ENCODE peak calls at places on chromosomes 1 and 21, in ten cellular contexts. One of them, this sample, is unnamed.

GRCh38 chr1:244394851-244395765 is 56.6 kb downstream of the ADSS2 start:
- DNase-seq in neural progenitor cell: no peak
- DNase-seq in progenitor cell of endocrine pancreas: no peak
- DNase-seq in lung: no peak
- DNase-seq in astrocyte: no peak
- DNase-seq in astrocyte of the cerebellum: no peak
- DNase-seq in GM10248: no peak
- DNase-seq in endothelial cell: no peak
- DNase-seq in IMR-90: no peak
- DNase-seq in nephron progenitor cell: no peak
- DNase-seq in this sample: no peak

GRCh38 chr1:12064073-12064969 is 1.2 kb downstream of the TNFRSF8 start:
- DNase-seq in GM10248: no peak
- DNase-seq in astrocyte: no peak
- DNase-seq in astrocyte of the cerebellum: no peak
- DNase-seq in progenitor cell of endocrine pancreas: no peak
- DNase-seq in neural progenitor cell: no peak
- DNase-seq in endothelial cell: no peak
- DNase-seq in lung: no peak
- DNase-seq in nephron progenitor cell: no peak
- DNase-seq in IMR-90: no peak
- DNase-seq in this sample: no peak

GRCh38 chr1:203036537-203036936 is 10.2 kb downstream of the PPFIA4 start:
- DNase-seq in astrocyte of the cerebellum: no peak
- DNase-seq in GM10248: no peak
- DNase-seq in nephron progenitor cell: no peak
- DNase-seq in lung: no peak
- DNase-seq in astrocyte: no peak
- DNase-seq in IMR-90: no peak
- DNase-seq in neural progenitor cell: no peak
- DNase-seq in progenitor cell of endocrine pancreas: no peak
- DNase-seq in endothelial cell: no peak
- DNase-seq in this sample: no peak

GRCh38 chr1:154846921-154847442 is 23.1 kb downstream of the KCNN3 start:
- DNase-seq in astrocyte: no peak
- DNase-seq in nephron progenitor cell: no peak
- DNase-seq in GM10248: no peak
- DNase-seq in progenitor cell of endocrine pancreas: no peak
- DNase-seq in astrocyte of the cerebellum: no peak
- DNase-seq in IMR-90: no peak
- DNase-seq in lung: no peak
- DNase-seq in neural progenitor cell: no peak
- DNase-seq in endothelial cell: no peak
- DNase-seq in this sample: no peak

GRCh38 chr1:245319161-245319560 is 164.4 kb downstream of the KIF26B start:
- DNase-seq in endothelial cell: no peak
- DNase-seq in astrocyte: no peak
- DNase-seq in IMR-90: no peak
- DNase-seq in progenitor cell of endocrine pancreas: no peak
- DNase-seq in neural progenitor cell: no peak
- DNase-seq in GM10248: no peak
- DNase-seq in nephron progenitor cell: no peak
- DNase-seq in lung: no peak
- DNase-seq in astrocyte of the cerebellum: no peak
- DNase-seq in this sample: no peak

GRCh38 chr1:38071530-38072266 is 25.1 kb upstream of the POU3F1 start:
- DNase-seq in astrocyte of the cerebellum: no peak
- DNase-seq in progenitor cell of endocrine pancreas: no peak
- DNase-seq in GM10248: peak; percentile 66
- DNase-seq in nephron progenitor cell: no peak
- DNase-seq in astrocyte: peak; percentile 16
- DNase-seq in lung: no peak
- DNase-seq in endothelial cell: no peak
- DNase-seq in IMR-90: peak; percentile 55
- DNase-seq in neural progenitor cell: no peak
- DNase-seq in this sample: peak; percentile 56

GRCh38 chr1:2650967-2651645 is 18.3 kb upstream of the MMEL1 start:
- DNase-seq in progenitor cell of endocrine pancreas: no peak
- DNase-seq in IMR-90: no peak
- DNase-seq in endothelial cell: no peak
- DNase-seq in astrocyte: no peak
- DNase-seq in GM10248: no peak
- DNase-seq in astrocyte of the cerebellum: no peak
- DNase-seq in neural progenitor cell: no peak
- DNase-seq in nephron progenitor cell: no peak
- DNase-seq in lung: no peak
- DNase-seq in this sample: no peak

GRCh38 chr1:121518726-121519041 is 333.9 kb downstream of the SRGAP2C start:
- DNase-seq in progenitor cell of endocrine pancreas: no peak
- DNase-seq in nephron progenitor cell: no peak
- DNase-seq in neural progenitor cell: no peak
- DNase-seq in lung: no peak
- DNase-seq in IMR-90: no peak
- DNase-seq in endothelial cell: no peak
- DNase-seq in astrocyte: no peak
- DNase-seq in GM10248: no peak
- DNase-seq in astrocyte of the cerebellum: no peak
- DNase-seq in this sample: no peak

GRCh38 chr21:29221259-29221744 is 77.4 kb upstream of the BACH1 start:
- DNase-seq in astrocyte of the cerebellum: peak; percentile 85
- DNase-seq in progenitor cell of endocrine pancreas: no peak
- DNase-seq in nephron progenitor cell: no peak
- DNase-seq in astrocyte: peak; percentile 100
- DNase-seq in endothelial cell: no peak
- DNase-seq in GM10248: no peak
- DNase-seq in IMR-90: peak; percentile 98
- DNase-seq in neural progenitor cell: no peak
- DNase-seq in lung: no peak
- DNase-seq in this sample: peak; percentile 60

GRCh38 chr21:44874240-44874496 is 678 bp upstream of the PTTG1IP start:
- DNase-seq in lung: no peak
- DNase-seq in neural progenitor cell: no peak
- DNase-seq in nephron progenitor cell: no peak
- DNase-seq in progenitor cell of endocrine pancreas: no peak
- DNase-seq in astrocyte: no peak
- DNase-seq in GM10248: peak; percentile 38
- DNase-seq in endothelial cell: no peak
- DNase-seq in astrocyte of the cerebellum: no peak
- DNase-seq in IMR-90: no peak
- DNase-seq in this sample: no peak

GRCh38 chr1:244316407-244316806 is 135.3 kb downstream of the ADSS2 start:
- DNase-seq in progenitor cell of endocrine pancreas: no peak
- DNase-seq in astrocyte: peak; percentile 82
- DNase-seq in IMR-90: peak; percentile 69
- DNase-seq in endothelial cell: no peak
- DNase-seq in GM10248: no peak
- DNase-seq in neural progenitor cell: no peak
- DNase-seq in lung: peak; percentile 9
- DNase-seq in nephron progenitor cell: no peak
- DNase-seq in astrocyte of the cerebellum: no peak
- DNase-seq in this sample: peak; percentile 54

GRCh38 chr1:226447932-226448670 is 40.2 kb upstream of the PARP1 start:
- DNase-seq in GM10248: no peak
- DNase-seq in endothelial cell: no peak
- DNase-seq in nephron progenitor cell: no peak
- DNase-seq in neural progenitor cell: no peak
- DNase-seq in IMR-90: peak; percentile 12
- DNase-seq in progenitor cell of endocrine pancreas: no peak
- DNase-seq in lung: no peak
- DNase-seq in astrocyte: peak; percentile 58
- DNase-seq in astrocyte of the cerebellum: peak; percentile 5
- DNase-seq in this sample: no peak

GRCh38 chr1:219752645-219753044 is 139.7 kb upstream of the ZC3H11B start:
- DNase-seq in nephron progenitor cell: no peak
- DNase-seq in neural progenitor cell: no peak
- DNase-seq in astrocyte of the cerebellum: no peak
- DNase-seq in endothelial cell: no peak
- DNase-seq in GM10248: no peak
- DNase-seq in progenitor cell of endocrine pancreas: no peak
- DNase-seq in IMR-90: no peak
- DNase-seq in astrocyte: no peak
- DNase-seq in lung: no peak
- DNase-seq in this sample: no peak

GRCh38 chr1:162753001-162753658 is 37.4 kb upstream of the HSD17B7 start:
- DNase-seq in astrocyte: no peak
- DNase-seq in IMR-90: no peak
- DNase-seq in astrocyte of the cerebellum: no peak
- DNase-seq in GM10248: no peak
- DNase-seq in endothelial cell: no peak
- DNase-seq in neural progenitor cell: no peak
- DNase-seq in progenitor cell of endocrine pancreas: no peak
- DNase-seq in nephron progenitor cell: no peak
- DNase-seq in lung: no peak
- DNase-seq in this sample: no peak

GRCh38 chr1:243510928-243511327 is 255.1 kb downstream of the SDCCAG8 start:
- DNase-seq in endothelial cell: no peak
- DNase-seq in lung: no peak
- DNase-seq in neural progenitor cell: no peak
- DNase-seq in GM10248: no peak
- DNase-seq in progenitor cell of endocrine pancreas: no peak
- DNase-seq in astrocyte: no peak
- DNase-seq in IMR-90: no peak
- DNase-seq in astrocyte of the cerebellum: no peak
- DNase-seq in nephron progenitor cell: no peak
- DNase-seq in this sample: no peak

GRCh38 chr1:41805771-41806471 is 112.8 kb downstream of the HIVEP3 start:
- DNase-seq in neural progenitor cell: no peak
- DNase-seq in GM10248: no peak
- DNase-seq in astrocyte of the cerebellum: no peak
- DNase-seq in IMR-90: no peak
- DNase-seq in lung: no peak
- DNase-seq in nephron progenitor cell: no peak
- DNase-seq in astrocyte: no peak
- DNase-seq in endothelial cell: no peak
- DNase-seq in progenitor cell of endocrine pancreas: no peak
- DNase-seq in this sample: no peak

GRCh38 chr1:94727846-94728715 is 92.1 kb upstream of the SLC44A3 start:
- DNase-seq in lung: no peak
- DNase-seq in astrocyte: peak; percentile 96
- DNase-seq in nephron progenitor cell: no peak
- DNase-seq in progenitor cell of endocrine pancreas: no peak
- DNase-seq in astrocyte of the cerebellum: peak; percentile 79
- DNase-seq in GM10248: no peak
- DNase-seq in neural progenitor cell: no peak
- DNase-seq in IMR-90: peak; percentile 99
- DNase-seq in endothelial cell: no peak
- DNase-seq in this sample: peak; percentile 91

GRCh38 chr1:209899948-209900347 is 38.1 kb upstream of the SYT14 start:
- DNase-seq in neural progenitor cell: peak; percentile 56
- DNase-seq in endothelial cell: peak; percentile 21
- DNase-seq in lung: no peak
- DNase-seq in progenitor cell of endocrine pancreas: no peak
- DNase-seq in GM10248: peak; percentile 37
- DNase-seq in nephron progenitor cell: peak; percentile 16
- DNase-seq in astrocyte of the cerebellum: no peak
- DNase-seq in astrocyte: no peak
- DNase-seq in IMR-90: no peak
- DNase-seq in this sample: no peak
- TF ChIP-seq CTCF in neural progenitor cell: peak; percentile 55
- TF ChIP-seq CTCF in endothelial cell: peak; percentile 44
- TF ChIP-seq CTCF in lung: no peak
- TF ChIP-seq CTCF in progenitor cell of endocrine pancreas: peak; percentile 28
- TF ChIP-seq CTCF in GM10248: peak; percentile 24
- TF ChIP-seq CTCF in nephron progenitor cell: peak; percentile 12
- TF ChIP-seq CTCF in astrocyte of the cerebellum: peak; percentile 46
- TF ChIP-seq CTCF in astrocyte: peak; percentile 38
- TF ChIP-seq CTCF in IMR-90: peak; percentile 13
- TF ChIP-seq CTCF in this sample: peak; percentile 71

GRCh38 chr1:232591344-232591743 is 38.6 kb downstream of the SIPA1L2 start:
- DNase-seq in astrocyte: no peak
- DNase-seq in endothelial cell: no peak
- DNase-seq in progenitor cell of endocrine pancreas: no peak
- DNase-seq in GM10248: no peak
- DNase-seq in nephron progenitor cell: no peak
- DNase-seq in neural progenitor cell: peak; percentile 48
- DNase-seq in IMR-90: no peak
- DNase-seq in lung: no peak
- DNase-seq in astrocyte of the cerebellum: no peak
- DNase-seq in this sample: no peak
- TF ChIP-seq CTCF in astrocyte: no peak
- TF ChIP-seq CTCF in endothelial cell: no peak
- TF ChIP-seq CTCF in progenitor cell of endocrine pancreas: no peak
- TF ChIP-seq CTCF in GM10248: no peak
- TF ChIP-seq CTCF in nephron progenitor cell: no peak
- TF ChIP-seq CTCF in neural progenitor cell: no peak
- TF ChIP-seq CTCF in IMR-90: no peak
- TF ChIP-seq CTCF in lung: no peak
- TF ChIP-seq CTCF in astrocyte of the cerebellum: no peak
- TF ChIP-seq CTCF in this sample: no peak

GRCh38 chr1:921011-921837 is 2.5 kb upstream of the SAMD11 start:
- DNase-seq in GM10248: no peak
- DNase-seq in IMR-90: peak; percentile 71
- DNase-seq in astrocyte: peak; percentile 59
- DNase-seq in nephron progenitor cell: peak; percentile 88
- DNase-seq in astrocyte of the cerebellum: peak; percentile 29
- DNase-seq in neural progenitor cell: peak; percentile 93
- DNase-seq in lung: no peak
- DNase-seq in endothelial cell: peak; percentile 69
- DNase-seq in progenitor cell of endocrine pancreas: peak; percentile 64
- DNase-seq in this sample: peak; percentile 60
- TF ChIP-seq CTCF in GM10248: no peak
- TF ChIP-seq CTCF in IMR-90: peak; percentile 51
- TF ChIP-seq CTCF in astrocyte: peak; percentile 15
- TF ChIP-seq CTCF in nephron progenitor cell: peak; percentile 23
- TF ChIP-seq CTCF in astrocyte of the cerebellum: peak; percentile 55
- TF ChIP-seq CTCF in neural progenitor cell: peak; percentile 53
- TF ChIP-seq CTCF in lung: peak; percentile 20
- TF ChIP-seq CTCF in endothelial cell: no peak
- TF ChIP-seq CTCF in progenitor cell of endocrine pancreas: peak; percentile 51
- TF ChIP-seq CTCF in this sample: peak; percentile 77

GRCh38 chr1:64856564-64856963 is 109.8 kb downstream of the JAK1 start:
- DNase-seq in IMR-90: peak; percentile 15
- DNase-seq in GM10248: no peak
- DNase-seq in lung: peak; percentile 39
- DNase-seq in astrocyte: no peak
- DNase-seq in neural progenitor cell: no peak
- DNase-seq in astrocyte of the cerebellum: no peak
- DNase-seq in endothelial cell: no peak
- DNase-seq in nephron progenitor cell: no peak
- DNase-seq in progenitor cell of endocrine pancreas: no peak
- DNase-seq in this sample: no peak

GRCh38 chr1:64857347-64857746 is 109.0 kb downstream of the JAK1 start:
- DNase-seq in GM10248: no peak
- DNase-seq in progenitor cell of endocrine pancreas: no peak
- DNase-seq in endothelial cell: no peak
- DNase-seq in nephron progenitor cell: no peak
- DNase-seq in IMR-90: no peak
- DNase-seq in neural progenitor cell: no peak
- DNase-seq in astrocyte of the cerebellum: no peak
- DNase-seq in lung: no peak
- DNase-seq in astrocyte: no peak
- DNase-seq in this sample: no peak

GRCh38 chr1:64864018-64864945 is 102.1 kb downstream of the JAK1 start:
- DNase-seq in lung: peak; percentile 65
- DNase-seq in nephron progenitor cell: no peak
- DNase-seq in IMR-90: no peak
- DNase-seq in progenitor cell of endocrine pancreas: no peak
- DNase-seq in GM10248: peak; percentile 84
- DNase-seq in endothelial cell: peak; percentile 74
- DNase-seq in astrocyte of the cerebellum: no peak
- DNase-seq in neural progenitor cell: no peak
- DNase-seq in astrocyte: no peak
- DNase-seq in this sample: no peak

GRCh38 chr1:64865105-64865757 is 101.1 kb downstream of the JAK1 start:
- DNase-seq in astrocyte of the cerebellum: no peak
- DNase-seq in GM10248: no peak
- DNase-seq in progenitor cell of endocrine pancreas: no peak
- DNase-seq in endothelial cell: no peak
- DNase-seq in IMR-90: no peak
- DNase-seq in lung: no peak
- DNase-seq in astrocyte: no peak
- DNase-seq in neural progenitor cell: no peak
- DNase-seq in nephron progenitor cell: no peak
- DNase-seq in this sample: no peak

GRCh38 chr1:64861611-64862010 is 104.7 kb downstream of the JAK1 start:
- DNase-seq in neural progenitor cell: peak; percentile 73
- DNase-seq in progenitor cell of endocrine pancreas: no peak
- DNase-seq in astrocyte: no peak
- DNase-seq in astrocyte of the cerebellum: no peak
- DNase-seq in endothelial cell: peak; percentile 48
- DNase-seq in lung: peak; percentile 35
- DNase-seq in GM10248: no peak
- DNase-seq in nephron progenitor cell: peak; percentile 36
- DNase-seq in IMR-90: peak; percentile 17
- DNase-seq in this sample: peak; percentile 13
- TF ChIP-seq CTCF in neural progenitor cell: peak; percentile 57
- TF ChIP-seq CTCF in progenitor cell of endocrine pancreas: peak; percentile 59
- TF ChIP-seq CTCF in astrocyte: peak; percentile 13
- TF ChIP-seq CTCF in astrocyte of the cerebellum: peak; percentile 31
- TF ChIP-seq CTCF in endothelial cell: no peak
- TF ChIP-seq CTCF in lung: no peak
- TF ChIP-seq CTCF in GM10248: peak; percentile 31
- TF ChIP-seq CTCF in nephron progenitor cell: peak; percentile 15
- TF ChIP-seq CTCF in IMR-90: peak; percentile 38
- TF ChIP-seq CTCF in this sample: peak; percentile 46

This sample was measured in HFFc6.